ENCODE peak calls at places on chromosome 1, in five cellular contexts. B is tibial artery, S is K562, Q is lung, J is IMR-90. M is an unnamed sample.

GRCh38 chr1:178954291-178954690 is 71.4 kb upstream of the FAM20B start:
- DNase-seq in B (peak), S (no peak), Q (no peak), J (no peak), M (no peak)

GRCh38 chr1:86487131-86487804 is 18.5 kb downstream of the CLCA1 start:
- DNase-seq in B (no peak), S (no peak), Q (no peak), J (peak), M (peak)

GRCh38 chr1:179026813-179027664 is 1.3 kb downstream of the FAM20B start:
- DNase-seq in B (no peak), S (no peak), Q (no peak), J (no peak), M (no peak)

GRCh38 chr1:203317429-203318228 is 12.3 kb downstream of the BTG2 start:
- DNase-seq in B (no peak), S (no peak), Q (no peak), J (no peak), M (no peak)

GRCh38 chr1:29757866-29758763 is 521.8 kb downstream of the PTPRU start:
- DNase-seq in B (no peak), S (no peak), Q (peak), J (no peak), M (no peak)

GRCh38 chr1:92374211-92374610 is 75.4 kb downstream of the RPAP2 start:
- DNase-seq in B (no peak), S (peak), Q (no peak), J (no peak), M (no peak)

GRCh38 chr1:3727042-3727824 is 25.0 kb upstream of the CCDC27 start:
- DNase-seq in B (no peak), S (peak), Q (no peak), J (no peak), M (peak)

GRCh38 chr1:225695578-225696332 is 42.8 kb upstream of the ENAH start:
- DNase-seq in B (peak), S (no peak), Q (no peak), J (peak), M (no peak)

GRCh38 chr1:93056214-93056613 is 22.9 kb upstream of the MTF2 start:
- DNase-seq in B (no peak), S (peak), Q (no peak), J (peak), M (no peak)

GRCh38 chr1:34590211-34590623 is 164.6 kb upstream of the GJB5 start:
- DNase-seq in B (no peak), S (peak), Q (peak), J (no peak), M (no peak)

DNA sequence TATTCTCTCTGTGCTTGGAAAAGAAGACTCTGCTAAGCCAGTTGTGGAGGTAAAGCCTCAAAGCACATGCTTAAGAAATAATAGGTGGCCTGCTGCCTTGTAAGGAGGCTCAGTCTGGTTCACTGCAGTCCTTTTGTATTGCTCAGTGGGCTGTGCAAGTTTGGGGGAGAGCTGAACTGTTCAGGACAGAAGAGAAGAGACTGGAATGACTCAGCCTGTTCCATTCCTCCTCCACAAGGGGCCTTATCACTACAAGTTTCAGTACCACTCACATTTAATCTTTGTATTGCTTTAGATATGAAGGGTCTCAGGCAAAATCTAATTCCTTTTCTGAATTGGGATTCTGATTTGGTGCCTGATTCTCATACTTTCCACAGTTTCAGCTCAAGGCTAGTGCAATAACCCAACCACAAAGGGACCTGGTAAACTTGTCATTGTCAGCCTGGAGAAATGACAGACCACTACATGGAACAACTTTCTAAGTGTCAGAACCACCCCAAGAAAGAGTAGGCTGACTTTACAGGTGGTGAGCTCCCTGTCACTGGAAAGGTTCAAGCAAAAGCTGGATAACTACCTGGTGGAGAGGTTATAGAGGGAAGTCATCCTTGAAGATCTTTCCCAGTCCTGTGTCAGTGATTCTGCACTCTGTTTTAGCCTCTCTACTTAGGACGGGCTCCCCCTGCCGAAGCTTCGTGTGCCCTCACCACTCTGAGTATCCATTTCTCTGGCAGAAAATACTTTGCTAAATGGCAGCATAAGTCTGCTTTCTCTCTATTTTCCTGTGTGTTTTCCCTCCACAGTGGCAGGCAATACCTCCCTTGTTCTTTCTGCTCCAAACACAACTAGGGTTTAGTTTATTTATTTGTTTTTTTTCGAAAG is 162.9 kb upstream of the GJB5 start:
- DNase-seq in B (no peak), S (peak), Q (no peak), J (no peak), M (no peak)
- TF ChIP-seq CTCF in B (no peak), S (peak), Q (no peak), J (no peak), M (no peak)

DNA sequence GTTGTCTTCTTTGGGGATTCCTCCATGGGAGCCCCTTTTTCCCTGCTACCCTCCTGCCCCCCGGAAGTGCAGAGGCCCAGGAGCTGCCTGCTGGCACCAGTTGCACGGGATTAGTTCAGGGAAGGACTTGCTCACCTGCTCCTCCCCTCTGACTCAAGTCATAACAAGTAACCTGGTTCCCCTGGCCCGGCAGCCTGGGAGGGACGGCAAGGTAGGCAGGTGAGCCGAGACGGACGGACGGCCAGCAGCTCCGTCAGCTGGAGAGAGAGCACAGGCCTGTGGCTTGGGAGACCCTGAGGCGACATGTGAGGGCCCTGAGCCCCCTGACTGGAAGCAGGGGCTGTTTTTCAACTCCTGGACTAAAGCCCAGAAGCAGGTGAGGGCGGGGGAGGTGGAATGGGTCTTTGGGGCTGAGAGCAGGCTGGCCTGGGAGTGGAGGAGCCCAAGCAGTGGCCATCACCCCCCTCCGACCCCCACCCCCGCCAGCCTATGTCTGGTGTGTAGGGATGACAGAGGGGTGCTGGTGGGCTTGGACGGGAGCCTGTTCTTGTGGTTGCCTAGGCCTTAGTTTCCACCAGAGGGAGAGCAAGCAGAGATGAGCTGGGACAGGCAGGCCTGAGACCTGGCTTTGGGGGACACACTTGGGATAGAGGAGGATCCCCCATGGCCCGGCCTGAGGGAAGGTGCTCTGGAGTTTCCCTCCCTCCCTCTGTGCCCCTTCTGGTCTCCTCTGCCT is at the start of gene INAVA:
- DNase-seq in B (no peak), S (no peak), Q (peak), J (no peak), M (no peak)
- H3K27ac ChIP-seq in B (no peak), S (no peak), Q (peak), J (no peak), M (no peak)

GRCh38 chr1:205377355-205377754 is 20.6 kb upstream of the KLHDC8A start:
- DNase-seq in B (no peak), S (no peak), Q (no peak), J (no peak), M (no peak)

GRCh38 chr1:205374205-205375078 is 17.7 kb upstream of the KLHDC8A start:
- DNase-seq in B (no peak), S (no peak), Q (peak), J (peak), M (no peak)

GRCh38 chr1:205373022-205373421 is 16.3 kb upstream of the KLHDC8A start:
- DNase-seq in B (no peak), S (no peak), Q (no peak), J (peak), M (no peak)

GRCh38 chr1:205376739-205377138 is 20.0 kb upstream of the KLHDC8A start:
- DNase-seq in B (no peak), S (no peak), Q (no peak), J (no peak), M (no peak)

GRCh38 chr1:205375816-205376545 is 19.3 kb upstream of the KLHDC8A start:
- DNase-seq in B (no peak), S (peak), Q (no peak), J (peak), M (no peak)
- TF ChIP-seq CTCF in B (no peak), S (no peak), Q (no peak), J (peak), M (no peak)

DNA sequence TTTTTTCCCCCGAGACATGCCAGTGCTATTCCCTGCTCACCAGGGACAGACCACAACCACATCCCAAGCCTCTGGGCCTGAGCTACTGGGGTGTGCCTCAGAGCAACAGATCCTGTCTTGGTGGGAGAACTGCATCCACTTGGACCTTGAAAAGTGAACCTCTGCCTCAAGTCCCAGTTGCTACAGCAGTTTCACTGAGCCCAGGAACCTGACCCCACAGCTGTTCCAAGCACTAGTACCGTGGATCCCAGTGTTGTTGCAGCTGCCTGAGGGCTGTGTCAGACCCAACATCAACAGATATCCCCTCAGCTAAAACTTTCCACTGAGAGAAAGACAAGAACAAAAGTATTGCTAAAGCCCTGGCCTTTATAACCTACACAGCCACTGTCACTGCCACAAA is 373.0 kb downstream of the PLPP3 start:
- DNase-seq in B (no peak), S (no peak), Q (no peak), J (peak), M (no peak)
- H3K27ac ChIP-seq in B (no peak), S (no peak), Q (no peak), J (no peak), M (no peak)

GRCh38 chr1:13828454-13829151 is 128.6 kb downstream of the PRDM2 start:
- DNase-seq in B (peak), S (peak), Q (peak), J (no peak), M (no peak)
- TF ChIP-seq CTCF in B (no peak), S (peak), Q (peak), J (peak), M (peak)

GRCh38 chr1:221919341-221919740 is 177.5 kb upstream of the DUSP10 start:
- DNase-seq in B (no peak), S (no peak), Q (no peak), J (no peak), M (no peak)
- H3K27ac ChIP-seq in B (no peak), S (no peak), Q (no peak), J (no peak), M (no peak)

DNA sequence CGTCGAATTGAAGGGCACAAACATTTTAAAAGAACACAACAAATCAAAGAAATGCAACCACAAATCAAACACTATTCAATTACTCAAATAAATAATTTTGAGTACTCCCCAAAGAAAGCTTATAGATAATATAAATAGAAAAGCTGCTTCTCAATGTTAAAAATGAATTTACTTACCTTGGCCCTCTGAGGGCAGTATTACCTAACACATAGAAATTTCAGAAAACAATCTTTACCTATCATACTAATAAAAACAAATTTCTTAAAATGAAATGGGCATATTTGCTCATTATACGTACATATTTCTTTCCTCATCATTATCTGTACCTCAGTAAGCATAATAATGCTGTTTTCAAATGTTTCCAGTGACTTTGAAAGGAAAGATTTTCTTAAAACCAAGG is 141.8 kb downstream of the AKT3 start:
- DNase-seq in B (no peak), S (no peak), Q (no peak), J (no peak), M (no peak)
- TF ChIP-seq CTCF in B (peak), S (no peak), Q (no peak), J (peak), M (peak)

GRCh38 chr1:156100205-156100995 is 14.1 kb upstream of the LMNA start:
- DNase-seq in B (no peak), S (no peak), Q (no peak), J (no peak), M (no peak)
- H3K27ac ChIP-seq in B (peak), S (no peak), Q (no peak), J (no peak), M (no peak)

GRCh38 chr1:246034630-246035029 is 472.4 kb downstream of the SMYD3 start:
- DNase-seq in B (no peak), S (no peak), Q (no peak), J (no peak), M (no peak)

GRCh38 chr1:246037832-246038231 is 469.2 kb downstream of the SMYD3 start:
- DNase-seq in B (no peak), S (no peak), Q (no peak), J (no peak), M (no peak)

GRCh38 chr1:246032984-246033383 is 474.1 kb downstream of the SMYD3 start:
- DNase-seq in B (no peak), S (no peak), Q (no peak), J (no peak), M (no peak)

GRCh38 chr1:246036175-246036574 is 470.9 kb downstream of the SMYD3 start:
- DNase-seq in B (no peak), S (no peak), Q (no peak), J (peak), M (no peak)

DNA sequence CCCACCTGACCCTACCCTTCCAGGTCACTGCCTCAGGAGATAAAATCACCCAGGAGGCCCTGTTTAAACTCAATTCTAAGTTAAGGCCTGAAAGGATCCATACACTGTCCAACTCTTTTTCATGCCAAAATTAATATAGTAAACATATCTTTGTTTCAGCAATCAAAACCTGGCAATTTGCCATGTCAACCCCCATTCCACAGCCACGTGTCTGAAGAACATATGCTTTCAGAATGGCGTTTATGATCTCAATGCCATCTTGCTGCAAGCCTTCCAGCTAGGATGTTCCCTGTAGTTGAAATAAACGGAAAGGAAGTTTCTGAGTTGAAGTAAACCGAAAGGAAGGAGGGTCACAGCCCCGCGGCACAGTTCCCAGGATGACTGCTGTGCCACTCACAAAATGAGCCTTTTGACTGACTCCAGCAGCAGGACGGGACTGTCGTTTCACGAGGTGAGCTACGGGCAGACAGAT is 472.0 kb downstream of the SMYD3 start:
- DNase-seq in B (no peak), S (no peak), Q (no peak), J (peak), M (no peak)
- TF ChIP-seq CTCF in B (no peak), S (no peak), Q (no peak), J (no peak), M (no peak)

GRCh38 chr1:28508435-28508754 is 2.6 kb downstream of the RCC1 start:
- DNase-seq in B (no peak), S (peak), Q (no peak), J (no peak), M (no peak)

GRCh38 chr1:28509705-28510349 is 4.0 kb downstream of the RCC1 start:
- DNase-seq in B (no peak), S (peak), Q (no peak), J (no peak), M (no peak)

GRCh38 chr1:28507646-28508434 is 2.0 kb downstream of the RCC1 start:
- DNase-seq in B (no peak), S (peak), Q (no peak), J (no peak), M (no peak)

GRCh38 chr1:28510350-28511223 is 4.7 kb downstream of the RCC1 start:
- DNase-seq in B (no peak), S (peak), Q (no peak), J (peak), M (no peak)

GRCh38 chr1:28512058-28512611 is 6.3 kb downstream of the RCC1 start:
- DNase-seq in B (no peak), S (peak), Q (no peak), J (peak), M (no peak)
- H3K27ac ChIP-seq in B (no peak), S (peak), Q (no peak), J (no peak), M (no peak)